ENCODE peak calls at places on chromosomes 11 and 22, in seven cellular contexts. X is neural crest cell, H is bronchial epithelial cell, Q is uterus, M is glutamatergic neuron, N is testis, S is Calu3. Y is an unnamed sample.

GRCh38 chr11:8676458-8676857 is 6.0 kb downstream of the TRIM66 start:
- DNase-seq in X (no peak), H (no peak), Q (no peak), M (no peak), N (no peak), S (no peak), Y (no peak)

GRCh38 chr11:15232496-15232895 is 117.8 kb downstream of the INSC start:
- DNase-seq in X (no peak), H (no peak), Q (no peak), M (no peak), N (no peak), S (no peak), Y (no peak)

GRCh38 chr22:28053871-28054621 is 135.0 kb upstream of the PITPNB start:
- DNase-seq in X (no peak), H (no peak), Q (no peak), M (no peak), N (no peak), S (no peak), Y (no peak)

GRCh38 chr11:45042560-45042959 is 91.9 kb upstream of the TP53I11 start:
- DNase-seq in X (no peak), H (peak), Q (no peak), M (no peak), N (no peak), S (no peak), Y (no peak)

GRCh38 chr11:85431319-85431718 is 195.8 kb downstream of the DLG2 start:
- DNase-seq in X (no peak), H (no peak), Q (no peak), M (peak), N (no peak), S (no peak), Y (no peak)

GRCh38 chr11:66478823-66479740 is 1.2 kb upstream of the DPP3 start:
- DNase-seq in X (no peak), H (peak), Q (peak), M (no peak), N (peak), S (peak), Y (no peak)

GRCh38 chr22:30829901-30830550 is 135.4 kb downstream of the OSBP2 start:
- DNase-seq in X (no peak), H (peak), Q (no peak), M (no peak), N (no peak), S (peak), Y (peak)

GRCh38 chr11:94851864-94852581 is 83.9 kb downstream of the AMOTL1 start:
- DNase-seq in X (no peak), H (peak), Q (no peak), M (no peak), N (no peak), S (no peak), Y (no peak)

GRCh38 chr11:126487711-126488110 is 132.2 kb downstream of the ST3GAL4 start:
- DNase-seq in X (no peak), H (no peak), Q (no peak), M (no peak), N (no peak), S (no peak), Y (no peak)

GRCh38 chr22:45628508-45628907 is 43.1 kb upstream of the ATXN10 start:
- DNase-seq in X (no peak), H (no peak), Q (no peak), M (no peak), N (no peak), S (no peak), Y (no peak)

GRCh38 chr11:3133456-3134217 is 31.5 kb downstream of the OSBPL5 start:
- DNase-seq in X (no peak), H (no peak), Q (peak), M (peak), N (no peak), S (no peak), Y (no peak)

GRCh38 chr11:113587318-113587739 is 112.1 kb upstream of the DRD2 start:
- DNase-seq in X (no peak), H (peak), Q (no peak), M (no peak), N (no peak), S (no peak), Y (no peak)

GRCh38 chr22:35900483-35901168 is 128.0 kb downstream of the RBFOX2 start:
- DNase-seq in X (no peak), H (peak), Q (no peak), M (no peak), N (no peak), S (no peak), Y (no peak)

GRCh38 chr11:123054301-123055065 is 7.5 kb downstream of the HSPA8 start:
- DNase-seq in X (peak), H (peak), Q (no peak), M (no peak), N (peak), S (no peak), Y (no peak)

GRCh38 chr22:50620861-50621490 is 7.0 kb downstream of the ARSA start:
- DNase-seq in X (no peak), H (peak), Q (no peak), M (no peak), N (no peak), S (peak), Y (no peak)

GRCh38 chr22:50622723-50623327 is 5.1 kb downstream of the ARSA start:
- DNase-seq in X (no peak), H (peak), Q (no peak), M (no peak), N (no peak), S (peak), Y (no peak)

GRCh38 chr22:50624347-50625130 is 3.4 kb downstream of the ARSA start:
- DNase-seq in X (no peak), H (no peak), Q (no peak), M (no peak), N (no peak), S (no peak), Y (no peak)

GRCh38 chr22:50621491-50621880 is 6.5 kb downstream of the ARSA start:
- DNase-seq in X (no peak), H (peak), Q (no peak), M (no peak), N (no peak), S (no peak), Y (no peak)

GRCh38 chr22:50621948-50622722 is 5.8 kb downstream of the ARSA start:
- DNase-seq in X (no peak), H (peak), Q (no peak), M (no peak), N (no peak), S (peak), Y (no peak)
- TF ChIP-seq CTCF in X (no peak), H (peak), Q (no peak), M (no peak), N (no peak), S (peak), Y (no peak)

DNA sequence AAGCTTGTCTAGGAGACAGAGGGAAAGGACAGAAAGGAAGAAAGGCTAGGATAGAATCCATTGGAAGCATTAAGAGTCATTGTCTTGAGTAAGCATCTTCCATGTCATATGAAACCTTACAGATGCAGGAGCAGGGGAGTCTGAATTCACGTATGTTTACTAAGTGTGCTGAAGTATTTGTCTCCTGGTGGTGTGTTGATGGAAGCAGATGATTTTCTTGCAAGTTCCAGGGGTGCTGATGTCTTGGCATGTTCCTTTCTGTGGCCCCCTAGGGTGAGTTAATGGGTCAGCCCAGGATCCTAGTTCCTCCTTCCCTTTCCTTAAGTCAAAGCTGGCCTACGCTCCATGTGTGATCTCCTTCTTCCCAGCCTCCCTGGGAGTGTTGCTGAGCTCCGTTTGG is 110.2 kb downstream of the TEAD1 start:
- DNase-seq in X (no peak), H (no peak), Q (no peak), M (no peak), N (no peak), S (no peak), Y (no peak)
- TF ChIP-seq CTCF in X (no peak), H (no peak), Q (no peak), M (no peak), N (no peak), S (no peak), Y (no peak)

GRCh38 chr22:39374801-39375200 is 24.8 kb upstream of the TAB1 start:
- DNase-seq in X (no peak), H (no peak), Q (no peak), M (no peak), N (no peak), S (no peak), Y (no peak)

GRCh38 chr22:39368402-39368801 is 18.6 kb downstream of the SYNGR1 start:
- DNase-seq in X (no peak), H (no peak), Q (no peak), M (no peak), N (no peak), S (no peak), Y (no peak)

GRCh38 chr22:39369186-39369585 is 19.4 kb downstream of the SYNGR1 start:
- DNase-seq in X (no peak), H (no peak), Q (no peak), M (no peak), N (no peak), S (no peak), Y (no peak)

GRCh38 chr22:39375646-39376045 is 23.9 kb upstream of the TAB1 start:
- DNase-seq in X (no peak), H (no peak), Q (no peak), M (no peak), N (no peak), S (no peak), Y (no peak)

GRCh38 chr22:39374191-39374590 is 24.4 kb downstream of the SYNGR1 start:
- DNase-seq in X (no peak), H (no peak), Q (no peak), M (no peak), N (no peak), S (no peak), Y (no peak)
- TF ChIP-seq CTCF in X (no peak), H (no peak), Q (no peak), M (no peak), N (no peak), S (no peak), Y (no peak)

GRCh38 chr11:34359548-34359891 is 1.7 kb upstream of the ABTB2 start:
- DNase-seq in X (no peak), H (no peak), Q (no peak), M (no peak), N (no peak), S (no peak), Y (no peak)
- TF ChIP-seq CTCF in X (peak), H (no peak), Q (no peak), M (peak), N (no peak), S (no peak), Y (peak)

GRCh38 chr11:64803163-64803845 is at the start of gene MAP4K2:
- DNase-seq in X (peak), H (peak), Q (peak), M (peak), N (peak), S (peak), Y (peak)
- TF ChIP-seq CTCF in X (peak), H (peak), Q (no peak), M (no peak), N (no peak), S (peak), Y (peak)

DNA sequence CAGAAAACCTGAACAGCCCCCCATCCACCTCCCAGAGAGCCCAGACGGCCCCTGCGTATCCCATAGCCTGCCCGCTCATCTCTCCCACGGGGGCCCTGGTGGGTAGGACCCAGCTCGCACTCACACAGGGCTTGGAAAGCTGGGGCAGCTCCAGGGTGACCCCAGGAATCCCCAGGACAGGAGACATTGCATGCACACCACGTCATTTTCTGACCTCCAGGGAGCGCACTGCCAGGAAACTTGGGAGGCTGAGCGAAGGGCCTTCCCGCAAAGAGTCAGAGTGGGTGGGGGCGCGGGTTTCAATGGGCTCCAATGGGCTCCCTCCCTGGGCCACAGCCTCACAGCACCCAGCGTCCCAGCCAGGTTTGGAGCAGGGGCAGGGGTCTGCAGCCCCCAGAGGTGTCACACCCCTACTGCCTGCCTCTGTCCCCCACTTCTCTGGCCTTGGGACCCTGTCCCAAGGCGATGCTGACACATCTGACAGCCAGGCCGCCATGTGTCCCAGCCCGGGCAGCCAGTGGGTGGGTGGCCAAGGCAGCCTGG is 8.2 kb upstream of the SYT8 start:
- DNase-seq in X (no peak), H (peak), Q (no peak), M (peak), N (peak), S (peak), Y (no peak)
- TF ChIP-seq CTCF in X (no peak), H (peak), Q (no peak), M (no peak), N (no peak), S (peak), Y (peak)

DNA sequence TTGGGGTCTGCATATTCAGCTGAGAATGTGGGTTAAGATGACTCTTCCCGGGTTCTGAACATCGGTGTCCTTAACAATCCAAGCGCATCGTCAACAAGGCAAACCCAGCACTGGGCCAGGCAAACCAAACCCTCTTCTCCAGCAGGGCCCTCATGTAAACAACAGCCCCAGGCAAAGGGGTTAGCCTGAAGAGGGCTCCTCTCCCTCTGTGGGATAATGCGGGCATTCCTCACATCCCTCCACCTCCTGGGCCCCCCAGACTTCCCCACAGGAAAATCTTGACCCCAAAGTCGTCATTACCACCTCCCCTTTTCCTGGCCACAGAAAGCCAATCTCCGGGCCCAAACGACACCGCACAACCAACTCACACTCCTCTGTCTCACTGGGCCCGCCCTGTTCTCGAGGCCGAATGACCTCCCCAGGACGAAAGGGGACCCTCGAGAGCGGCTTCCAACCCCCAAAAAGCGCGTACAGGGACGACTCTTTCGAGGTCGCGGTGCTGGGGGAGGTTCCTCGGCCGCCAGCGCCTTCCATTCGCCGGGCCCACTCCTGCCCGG is 561 bp downstream of the DDB1 start:
- DNase-seq in X (no peak), H (no peak), Q (no peak), M (no peak), N (peak), S (no peak), Y (no peak)
- TF ChIP-seq CTCF in X (no peak), H (no peak), Q (no peak), M (no peak), N (no peak), S (no peak), Y (no peak)

DNA sequence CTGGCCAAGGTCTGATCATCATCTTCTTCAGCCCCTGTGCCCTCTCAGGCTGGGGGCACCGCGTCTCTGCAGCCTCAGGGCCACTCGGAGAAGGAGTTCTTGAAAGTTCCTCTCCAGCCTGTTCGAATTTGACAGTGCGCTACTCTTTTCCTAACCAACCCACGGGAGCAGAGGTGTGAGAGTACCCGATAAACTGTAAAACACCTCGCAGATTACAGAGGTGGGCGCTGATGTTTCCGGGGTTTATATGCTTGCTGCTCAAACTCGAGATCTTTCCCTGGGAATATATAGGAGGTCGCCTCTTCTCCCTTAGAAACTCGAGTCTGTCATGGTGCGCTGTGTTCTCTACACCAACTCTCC is 515 bp downstream of the CTR9 start:
- DNase-seq in X (no peak), H (peak), Q (no peak), M (no peak), N (no peak), S (no peak), Y (no peak)
- TF ChIP-seq CTCF in X (no peak), H (no peak), Q (no peak), M (no peak), N (no peak), S (no peak), Y (no peak)